ENCODE peak calls at places on chromosomes 16 and 17, in five cellular contexts. O is suprapubic skin, H is thoracic aorta, B is heart left ventricle, Z is IMR-90. S is an unnamed sample.

GRCh38 chr16:27859020-27859419 is 204.5 kb downstream of the GSG1L start:
- DNase-seq in O (peak), H (no peak), B (no peak), Z (no peak), S (no peak)

GRCh38 chr17:81566461-81567126 is 14.4 kb upstream of the FAAP100 start:
- DNase-seq in O (no peak), H (peak), B (peak), Z (peak), S (peak)

GRCh38 chr17:45893725-45894021 is 681 bp upstream of the MAPT start:
- DNase-seq in O (no peak), H (no peak), B (no peak), Z (no peak), S (no peak)

GRCh38 chr16:50025544-50025931 is 513 bp downstream of the CNEP1R1 start:
- DNase-seq in O (no peak), H (no peak), B (no peak), Z (no peak), S (no peak)

GRCh38 chr17:39777534-39778365 is 40.0 kb downstream of the GRB7 start:
- DNase-seq in O (no peak), H (no peak), B (no peak), Z (no peak), S (no peak)

GRCh38 chr17:37392024-37392590 is 14.5 kb downstream of the ACACA start:
- DNase-seq in O (no peak), H (no peak), B (no peak), Z (peak), S (no peak)

GRCh38 chr16:68640972-68641371 is 4.1 kb upstream of the CDH3 start:
- DNase-seq in O (no peak), H (no peak), B (no peak), Z (no peak), S (no peak)

GRCh38 chr17:27550974-27551505 is 79.9 kb upstream of the LGALS9 start:
- DNase-seq in O (no peak), H (no peak), B (no peak), Z (no peak), S (no peak)

GRCh38 chr17:37702605-37703004 is 42.3 kb downstream of the HNF1B start:
- DNase-seq in O (no peak), H (no peak), B (no peak), Z (peak), S (no peak)

GRCh38 chr16:73219176-73219575 is 171.2 kb upstream of the ZFHX3 start:
- DNase-seq in O (no peak), H (no peak), B (no peak), Z (no peak), S (no peak)

GRCh38 chr16:22786691-22787090 is 27.3 kb upstream of the HS3ST2 start:
- DNase-seq in O (no peak), H (no peak), B (no peak), Z (no peak), S (no peak)

GRCh38 chr16:85463672-85464071 is 149.4 kb upstream of the GSE1 start:
- DNase-seq in O (no peak), H (no peak), B (no peak), Z (no peak), S (no peak)

GRCh38 chr17:27579304-27579703 is 51.7 kb upstream of the LGALS9 start:
- DNase-seq in O (no peak), H (no peak), B (no peak), Z (no peak), S (no peak)

GRCh38 chr16:52852978-52853377 is 199.7 kb downstream of the CHD9NB start:
- DNase-seq in O (no peak), H (no peak), B (no peak), Z (no peak), S (no peak)

GRCh38 chr16:17228048-17228707 is 242.6 kb downstream of the XYLT1 start:
- DNase-seq in O (no peak), H (no peak), B (no peak), Z (no peak), S (no peak)

DNA sequence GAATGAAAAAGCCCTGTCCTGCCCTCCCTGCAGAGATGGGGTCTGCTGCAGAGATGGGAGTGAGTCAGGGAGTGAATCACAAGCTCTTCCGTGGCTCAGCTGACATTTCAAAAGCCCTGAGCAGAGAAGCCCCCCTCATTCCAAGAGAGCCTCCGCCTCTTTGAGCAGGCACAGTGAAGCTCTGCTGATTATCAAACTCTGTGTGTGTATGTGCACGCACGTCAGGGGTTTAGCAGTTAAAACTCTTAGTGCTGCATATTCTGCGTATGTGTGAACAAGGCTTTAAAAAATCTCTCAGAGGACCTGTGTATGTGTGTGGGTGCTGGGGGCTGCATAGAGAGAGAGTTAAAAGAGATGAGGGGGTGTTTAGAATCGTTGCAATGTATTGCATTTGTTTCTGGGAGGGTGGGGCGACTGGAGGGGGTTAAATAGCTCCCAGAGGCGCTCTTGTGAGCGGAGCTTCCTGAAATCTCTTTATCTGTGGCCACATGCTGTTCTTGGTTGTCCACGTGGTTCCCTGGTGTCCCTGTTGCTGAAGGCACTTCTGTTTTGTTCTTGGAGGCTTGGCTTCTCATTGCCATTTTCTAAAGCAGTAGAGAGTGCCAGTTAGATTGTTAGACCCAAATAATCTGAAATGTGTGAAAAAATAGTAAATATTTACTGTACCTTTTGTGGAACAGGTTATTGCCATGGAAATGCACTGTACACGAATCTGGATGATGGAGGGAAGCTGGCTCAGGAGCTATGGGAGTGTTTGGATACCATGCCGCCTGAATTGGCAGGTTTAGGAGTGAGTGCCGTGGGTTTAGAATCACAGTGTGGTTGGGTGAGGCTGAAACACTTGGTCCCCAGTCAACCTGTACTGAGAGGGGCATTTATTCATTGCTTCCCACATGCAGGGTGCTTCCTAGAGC is 116.6 kb downstream of the PRKCB start:
- DNase-seq in O (no peak), H (no peak), B (no peak), Z (peak), S (peak)
- H3K27ac ChIP-seq in O (no peak), H (no peak), B (no peak), Z (no peak), S (no peak)

GRCh38 chr17:17239832-17240231 is 2.9 kb upstream of the FLCN start:
- DNase-seq in O (no peak), H (no peak), B (no peak), Z (no peak), S (no peak)
- H3K4me3 ChIP-seq in O (no peak), H (no peak), B (no peak), Z (no peak), S (no peak)

GRCh38 chr16:4115209-4115940 is 867 bp downstream of the ADCY9 start:
- DNase-seq in O (no peak), H (no peak), B (peak), Z (peak), S (peak)

GRCh38 chr16:4117250-4117578 is 972 bp upstream of the ADCY9 start:
- DNase-seq in O (no peak), H (no peak), B (no peak), Z (no peak), S (no peak)

GRCh38 chr16:4116328-4117249 is at the start of gene ADCY9:
- DNase-seq in O (no peak), H (no peak), B (peak), Z (peak), S (peak)

GRCh38 chr16:4114257-4115208 is 1.7 kb downstream of the ADCY9 start:
- DNase-seq in O (no peak), H (no peak), B (no peak), Z (no peak), S (no peak)

GRCh38 chr16:4115941-4116327 is 308 bp downstream of the ADCY9 start:
- DNase-seq in O (no peak), H (no peak), B (no peak), Z (no peak), S (no peak)
- H3K27ac ChIP-seq in O (peak), H (peak), B (peak), Z (no peak), S (peak)

GRCh38 chr16:12845282-12845681 is 41.6 kb upstream of the CPPED1 start:
- DNase-seq in O (no peak), H (no peak), B (no peak), Z (no peak), S (no peak)
- H3K4me3 ChIP-seq in O (no peak), H (no peak), B (no peak), Z (no peak), S (no peak)

DNA sequence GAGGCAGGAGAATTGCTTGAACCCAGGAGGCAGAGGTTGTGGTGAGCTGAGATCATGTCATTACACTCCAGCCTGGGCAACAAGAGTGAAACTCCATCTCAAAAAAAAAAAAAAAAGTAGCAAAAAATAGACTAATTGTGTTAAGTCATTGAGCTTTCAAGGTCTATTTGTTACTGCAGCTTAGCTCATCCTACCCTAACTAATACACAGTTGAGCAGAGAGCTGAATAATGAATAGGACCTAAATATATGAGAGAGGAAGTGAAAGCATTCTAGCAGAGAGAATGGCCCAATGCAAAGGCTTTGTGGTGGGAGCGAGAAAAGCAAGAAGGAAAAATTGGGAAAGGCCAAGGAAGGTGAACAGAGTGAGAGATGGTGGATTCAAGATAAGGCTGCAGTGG is 128.3 kb downstream of the AXIN2 start:
- DNase-seq in O (no peak), H (no peak), B (no peak), Z (no peak), S (no peak)
- H3K27ac ChIP-seq in O (no peak), H (no peak), B (no peak), Z (no peak), S (no peak)

DNA sequence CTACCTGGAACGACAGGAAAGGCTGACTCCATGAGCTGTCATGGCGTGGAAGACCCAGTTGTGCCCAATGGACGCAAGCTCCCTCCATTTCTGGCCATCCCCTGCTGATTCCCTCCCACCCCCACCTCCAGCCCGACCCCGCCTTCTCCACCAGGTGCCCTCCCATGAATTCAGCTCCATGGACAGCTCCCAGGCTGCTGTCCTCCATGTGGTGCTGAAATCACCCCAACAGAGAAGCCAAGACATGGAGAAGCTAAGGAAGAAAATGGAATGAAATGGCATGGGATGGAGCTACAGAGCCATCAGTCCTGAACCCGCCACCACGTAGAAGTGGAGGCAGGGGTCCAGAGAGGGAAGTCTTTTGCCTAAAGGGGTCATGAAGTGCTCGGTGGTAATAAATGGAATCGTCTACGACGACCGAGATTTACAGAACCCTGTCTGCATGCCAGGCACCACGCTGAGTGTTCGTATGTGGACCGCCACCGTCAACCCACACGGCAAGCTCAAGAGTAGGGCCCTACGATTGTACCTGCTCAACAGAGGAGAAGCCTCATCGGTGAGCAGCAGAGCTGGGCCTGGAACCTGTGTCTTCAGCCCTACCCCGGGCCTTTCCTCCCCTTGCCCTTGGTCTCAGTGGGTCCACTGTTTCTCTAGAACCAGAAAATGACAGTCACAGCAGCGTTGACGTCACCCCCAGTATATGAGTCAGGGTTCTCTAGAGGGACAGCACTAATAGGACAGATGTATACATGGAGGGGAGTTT is 9.3 kb upstream of the ZC3H18 start:
- DNase-seq in O (no peak), H (no peak), B (no peak), Z (peak), S (no peak)
- H3K4me3 ChIP-seq in O (no peak), H (no peak), B (no peak), Z (no peak), S (no peak)

DNA sequence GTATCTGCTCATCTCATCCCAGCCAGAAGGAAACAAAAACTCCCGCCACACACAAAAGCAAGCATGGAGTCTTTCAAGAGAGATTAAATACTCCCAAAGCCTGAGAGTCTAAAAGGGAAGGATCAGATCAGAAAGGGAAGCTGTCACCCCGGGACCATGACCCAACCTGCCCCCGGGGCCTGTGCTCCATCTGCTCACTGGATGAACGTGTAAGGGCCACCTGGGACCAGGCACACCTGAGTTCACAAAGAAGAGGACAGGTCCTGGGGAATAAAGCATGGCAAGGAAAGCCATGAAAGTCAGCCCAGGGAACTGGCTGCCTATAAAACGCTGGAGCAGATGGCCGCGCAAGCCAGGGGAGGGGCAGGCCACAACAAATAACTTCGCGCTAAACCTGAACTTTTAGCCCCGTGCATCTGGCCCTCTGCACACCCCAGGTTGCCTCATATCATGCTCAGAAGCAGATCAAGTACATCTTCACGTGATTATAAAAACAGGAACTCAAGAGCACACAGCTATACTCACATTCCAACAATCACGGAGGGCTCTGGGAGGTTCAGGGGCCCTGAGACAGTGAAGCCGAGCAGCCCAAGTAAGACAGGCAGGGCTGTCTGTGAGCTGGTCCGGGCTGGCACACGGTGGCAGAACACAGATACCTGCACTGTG is 3.4 kb downstream of the TMEM11 start:
- DNase-seq in O (no peak), H (no peak), B (no peak), Z (no peak), S (no peak)
- H3K27ac ChIP-seq in O (peak), H (no peak), B (peak), Z (no peak), S (no peak)

S was measured in coronary artery.